ENCODE peak calls at places on chromosomes 4 and X, in four cellular contexts. U is K562, N is WTC11, Z is GM12878. J is an unnamed sample.
A peak's percentile ranks its signal among the peaks of the same experiment; 100 is the strongest.

GRCh38 chr4:158053086-158053485 is 119.7 kb downstream of the GASK1B start:
- DNase-seq in U (no peak), N (no peak), Z (no peak), J (no peak)

GRCh38 chr4:96784336-96784735 is 944.4 kb downstream of the PDHA2 start:
- DNase-seq in U (no peak), N (no peak), Z (no peak), J (no peak)

GRCh38 chrX:113492895-113493294 is 652.3 kb upstream of the AMOT start:
- DNase-seq in U (no peak), N (no peak), Z (no peak), J (no peak)

GRCh38 chrX:56766554-56767412 is 37.7 kb downstream of the NBDY start:
- DNase-seq in U (no peak), N (no peak), Z (no peak), J (no peak)

GRCh38 chr4:145287351-145287750 is 107.0 kb upstream of the OTUD4 start:
- DNase-seq in U (no peak), N (no peak), Z (no peak), J (no peak)

GRCh38 chrX:49995021-49995731 is 72.8 kb downstream of the CLCN5 start:
- DNase-seq in U (no peak), N (no peak), Z (no peak), J (peak; percentile 30)

GRCh38 chr4:3807311-3807710 is 41.1 kb downstream of the ADRA2C start:
- DNase-seq in U (no peak), N (no peak), Z (no peak), J (no peak)

GRCh38 chr4:107034091-107034698 is 1.9 kb downstream of the DKK2 start:
- DNase-seq in U (no peak), N (peak; percentile 63), Z (no peak), J (peak; percentile 16)

GRCh38 chr4:91113130-91113706 is 986.0 kb downstream of the CCSER1 start:
- DNase-seq in U (peak; percentile 8), N (no peak), Z (peak; percentile 5), J (peak; percentile 7)

GRCh38 chr4:95548738-95549245 is at the start of gene UNC5C:
- DNase-seq in U (no peak), N (peak; percentile 65), Z (no peak), J (no peak)

GRCh38 chrX:45400380-45400779 is 199.7 kb upstream of the DIPK2B start:
- DNase-seq in U (no peak), N (no peak), Z (no peak), J (no peak)

GRCh38 chrX:142576615-142577014 is 371.5 kb upstream of the MAGEC2 start:
- DNase-seq in U (no peak), N (no peak), Z (no peak), J (no peak)

GRCh38 chrX:21715825-21716224 is 42.1 kb downstream of the SMPX start:
- DNase-seq in U (no peak), N (no peak), Z (no peak), J (no peak)

GRCh38 chr4:188372856-188373255 is 233.6 kb downstream of the TRIML1 start:
- DNase-seq in U (no peak), N (no peak), Z (no peak), J (peak; percentile 25)

GRCh38 chr4:112370466-112370865 is 73.3 kb downstream of the ALPK1 start:
- DNase-seq in U (no peak), N (no peak), Z (no peak), J (no peak)

GRCh38 chr4:127549521-127549920 is 83.2 kb upstream of the INTU start:
- DNase-seq in U (no peak), N (no peak), Z (no peak), J (no peak)

GRCh38 chr4:52244103-52244772 is 193.1 kb downstream of the SPATA18 start:
- DNase-seq in U (no peak), N (no peak), Z (no peak), J (no peak)

GRCh38 chrX:15686818-15687685 is 22.4 kb upstream of the CLTRN start:
- DNase-seq in U (peak; percentile 30), N (peak; percentile 30), Z (peak; percentile 34), J (peak; percentile 46)

GRCh38 chr4:32985256-32985655 is 2265.1 kb downstream of the PCDH7 start:
- DNase-seq in U (no peak), N (no peak), Z (no peak), J (no peak)

GRCh38 chr4:155338196-155338595 is 38.6 kb downstream of the MAP9 start:
- DNase-seq in U (no peak), N (no peak), Z (no peak), J (no peak)

GRCh38 chr4:116788723-116789122 is 296.7 kb downstream of the TRAM1L1 start:
- DNase-seq in U (no peak), N (no peak), Z (no peak), J (no peak)

GRCh38 chr4:184471872-184472539 is 2.3 kb downstream of the IRF2 start:
- DNase-seq in U (no peak), N (no peak), Z (no peak), J (no peak)

GRCh38 chrX:136906921-136907510 is 26.5 kb upstream of the RBMX start:
- DNase-seq in U (no peak), N (no peak), Z (no peak), J (no peak)

GRCh38 chrX:132401935-132402334 is 86.9 kb downstream of the MBNL3 start:
- DNase-seq in U (no peak), N (no peak), Z (no peak), J (peak; percentile 21)
- TF ChIP-seq ETV6 in U (no peak), N (no peak), Z (no peak), J (no peak)

DNA sequence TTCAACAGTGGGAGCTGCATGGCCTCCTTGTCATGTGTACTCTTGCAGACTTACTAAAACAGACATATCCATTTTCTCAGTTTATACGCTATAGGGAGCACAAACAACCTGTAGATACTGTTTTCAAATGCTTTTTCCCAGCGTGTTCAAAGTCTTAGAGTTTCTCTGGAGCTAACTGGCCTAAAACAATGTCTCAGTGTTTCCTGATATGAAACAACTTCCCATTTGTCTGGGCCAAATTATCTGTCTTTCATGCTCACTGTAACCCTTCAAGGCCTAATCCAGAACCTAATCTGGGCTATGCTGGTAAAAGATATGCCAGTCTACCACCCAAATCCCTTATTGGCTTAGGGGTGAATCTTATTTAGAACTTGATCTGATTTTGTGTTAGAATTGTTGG is 38.8 kb downstream of the RAB40A start:
- DNase-seq in U (no peak), N (no peak), Z (no peak), J (no peak)
- TF ChIP-seq ETV6 in U (no peak), N (no peak), Z (no peak), J (no peak)

GRCh38 chrX:4484266-4484665 is 770.8 kb upstream of the PRKX start:
- DNase-seq in U (no peak), N (no peak), Z (no peak), J (no peak)

GRCh38 chrX:4485917-4486316 is 772.5 kb upstream of the PRKX start:
- DNase-seq in U (no peak), N (no peak), Z (no peak), J (no peak)
- TF ChIP-seq ETV6 in U (no peak), N (no peak), Z (no peak), J (no peak)

DNA sequence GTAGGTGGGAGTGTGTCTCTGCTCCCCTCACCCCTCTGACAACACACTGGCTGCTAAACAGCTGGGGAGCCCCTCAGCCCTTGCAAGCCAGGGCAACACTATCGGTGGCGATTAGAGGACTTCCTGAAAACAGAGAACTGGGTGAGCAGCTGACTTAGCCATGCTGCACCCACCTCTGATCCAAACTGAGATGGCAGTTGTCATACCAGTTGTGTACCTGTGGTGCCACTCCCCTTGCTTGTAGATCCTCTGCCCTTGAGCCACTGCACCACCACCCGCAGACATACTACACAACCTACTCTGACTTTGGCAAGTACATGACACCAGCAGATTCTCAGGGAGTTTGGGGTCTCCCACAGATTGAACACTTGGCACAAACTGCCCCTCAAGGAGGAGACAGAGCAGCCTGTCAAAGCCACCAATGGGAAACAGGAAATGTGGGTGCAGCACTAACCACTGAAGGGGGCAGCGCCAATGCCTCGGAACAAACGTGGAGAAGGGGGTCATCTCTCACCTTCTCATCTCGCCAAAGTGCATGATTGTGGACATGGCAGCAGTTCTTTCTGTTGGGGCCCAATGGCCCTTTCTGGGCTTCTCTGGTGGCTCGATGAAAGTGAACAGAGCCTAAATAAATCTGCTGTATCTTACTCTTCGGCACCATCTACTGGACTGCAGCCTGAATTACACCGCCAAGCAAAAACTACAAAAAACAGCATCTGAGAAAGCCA is 119.8 kb downstream of the NEK1 start:
- DNase-seq in U (peak; percentile 43), N (peak; percentile 27), Z (peak; percentile 13), J (peak; percentile 39)
- TF ChIP-seq ETV6 in U (no peak), N (no peak), Z (no peak), J (no peak)

J was measured in HepG2.